ENCODE peak calls at places on chromosomes 6 and 20, in four cellular contexts. V, K, R and S are unnamed samples.
A peak's percentile ranks its signal among the peaks of the same experiment; 100 is the strongest.

GRCh38 chr6:33170176-33171095 is 21.8 kb downstream of the COL11A2 start:
- DNase-seq in V (no peak), K (no peak), R (no peak), S (no peak)

GRCh38 chr6:18122128-18123093 is at the start of gene NHLRC1:
- DNase-seq in V (no peak), R (peak; percentile 83), K (peak; percentile 84), S (peak; percentile 93)

GRCh38 chr6:4287811-4288244 is 152.5 kb upstream of the ECI2 start:
- DNase-seq in V (no peak), K (no peak), R (no peak), S (no peak)

GRCh38 chr6:90072961-90073464 is 178.7 kb downstream of the GJA10 start:
- DNase-seq in V (no peak), R (no peak), K (no peak), S (no peak)

GRCh38 chr6:167499161-167499660 is 174.3 kb downstream of the TTLL2 start:
- DNase-seq in V (no peak), K (peak; percentile 52), R (no peak), S (no peak)

GRCh38 chr20:38833857-38834164 is 28.3 kb downstream of the PPP1R16B start:
- DNase-seq in R (no peak), V (no peak), K (no peak), S (no peak)

GRCh38 chr6:134702279-134702678 is 247.6 kb downstream of the ALDH8A1 start:
- DNase-seq in V (no peak), R (no peak), K (no peak), S (no peak)

GRCh38 chr6:11710968-11711643 is 67.5 kb downstream of the ADTRP start:
- DNase-seq in V (no peak), K (no peak), R (no peak), S (no peak)

GRCh38 chr6:134873500-134874388 is 76.2 kb downstream of the ALDH8A1 start:
- DNase-seq in R (no peak), K (no peak), V (no peak), S (no peak)

GRCh38 chr6:14921170-14921569 is 324.7 kb upstream of the JARID2 start:
- DNase-seq in V (no peak), R (no peak), K (no peak), S (no peak)

GRCh38 chr20:55888655-55889054 is 116.7 kb downstream of the CBLN4 start:
- DNase-seq in K (no peak), R (no peak), V (no peak), S (no peak)

GRCh38 chr6:22596011-22596410 is 26.6 kb downstream of the HDGFL1 start:
- DNase-seq in K (no peak), R (no peak), V (no peak), S (no peak)

GRCh38 chr6:14784596-14785360 is 461.1 kb upstream of the JARID2 start:
- DNase-seq in R (peak; percentile 60), V (no peak), K (no peak), S (no peak)

GRCh38 chr6:21856844-21857243 is 263.3 kb downstream of the SOX4 start:
- DNase-seq in R (no peak), V (no peak), K (no peak), S (no peak)

GRCh38 chr6:43058511-43058910 is 723 bp downstream of the MRPL2 start:
- DNase-seq in V (no peak), R (no peak), K (no peak), S (no peak)

GRCh38 chr6:113856011-113856551 is 1.1 kb upstream of the MARCKS start:
- DNase-seq in V (no peak), K (no peak), R (no peak), S (peak; percentile 38)

GRCh38 chr6:111730835-111731234 is 125.2 kb upstream of the TRAF3IP2 start:
- DNase-seq in K (no peak), V (no peak), R (no peak), S (no peak)

GRCh38 chr6:82022614-82023102 is 224.9 kb downstream of the IBTK start:
- DNase-seq in R (no peak), V (no peak), K (peak; percentile 39), S (peak; percentile 58)

GRCh38 chr6:14635195-14635594 is 517.6 kb downstream of the CD83 start:
- DNase-seq in V (no peak), K (no peak), R (no peak), S (no peak)

GRCh38 chr6:37052027-37052628 is 46.7 kb downstream of the FGD2 start:
- DNase-seq in V (peak; percentile 69), R (peak; percentile 82), K (peak; percentile 48), S (peak; percentile 43)

GRCh38 chr6:9704989-9705388 is 709.9 kb downstream of the TFAP2A start:
- DNase-seq in K (peak; percentile 3), V (no peak), R (no peak), S (peak; percentile 10)

GRCh38 chr6:13488015-13488895 is 855 bp upstream of the GFOD1 start:
- DNase-seq in V (no peak), K (no peak), R (peak; percentile 63), S (no peak)

GRCh38 chr20:24999568-24999967 is 7.0 kb upstream of the APMAP start:
- DNase-seq in V (no peak), R (no peak), K (no peak), S (no peak)

GRCh38 chr6:111480988-111481830 is 1.8 kb downstream of the REV3L start:
- DNase-seq in V (no peak), R (no peak), K (no peak), S (no peak)

GRCh38 chr6:150068173-150068785 is 642 bp downstream of the ULBP3 start:
- DNase-seq in R (no peak), K (no peak), V (no peak), S (no peak)

GRCh38 chr20:1810926-1811620 is 84.1 kb upstream of the SIRPA start:
- DNase-seq in K (peak; percentile 61), V (no peak), R (no peak), S (no peak)

GRCh38 chr6:131400054-131400781 is 172.8 kb upstream of the ARG1 start:
- DNase-seq in R (no peak), K (peak; percentile 21), V (no peak), S (peak; percentile 13)

GRCh38 chr6:118748311-118749062 is 97.1 kb upstream of the CEP85L start:
- DNase-seq in R (peak; percentile 43), V (no peak), K (no peak), S (no peak)

GRCh38 chr6:158789115-158789917 is 29.9 kb downstream of the EZR start:
- DNase-seq in V (no peak), R (no peak), K (no peak), S (no peak)

GRCh38 chr6:41229716-41230115 is 1.6 kb downstream of the TREML4 start:
- DNase-seq in V (no peak), K (no peak), R (no peak), S (no peak)

GRCh38 chr20:12821249-12821648 is 187.5 kb upstream of the SPTLC3 start:
- DNase-seq in V (no peak), R (no peak), K (no peak), S (no peak)

GRCh38 chr20:12823742-12824141 is 185.0 kb upstream of the SPTLC3 start:
- DNase-seq in V (no peak), K (no peak), R (no peak), S (no peak)

GRCh38 chr20:12827796-12828406 is 180.9 kb upstream of the SPTLC3 start:
- DNase-seq in R (no peak), K (no peak), V (no peak), S (no peak)

GRCh38 chr20:12825180-12825579 is 183.6 kb upstream of the SPTLC3 start:
- DNase-seq in K (no peak), V (no peak), R (no peak), S (no peak)

DNA sequence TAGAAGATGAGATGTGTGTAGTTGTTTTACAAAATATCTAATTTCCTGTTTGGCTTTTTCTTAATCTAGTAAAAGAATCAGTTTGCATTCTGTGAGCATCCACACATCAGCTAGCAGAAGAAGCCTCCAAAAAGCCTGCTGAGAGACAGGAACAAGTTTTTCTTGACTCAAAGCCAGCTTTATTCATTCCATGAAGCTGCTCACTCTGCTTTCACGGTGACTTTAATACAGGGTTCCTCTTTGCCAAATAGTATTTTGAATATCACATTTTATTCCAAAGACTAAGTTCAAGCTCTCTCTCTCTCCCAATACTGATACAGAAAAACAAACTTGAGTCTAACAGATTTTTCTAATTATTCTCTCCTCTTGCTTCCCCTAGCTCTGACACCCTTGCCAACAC is 184.4 kb upstream of the SPTLC3 start:
- DNase-seq in K (no peak), V (no peak), R (no peak), S (no peak)
- TF ChIP-seq HMGXB4 in K (no peak), V (no peak), R (no peak), S (no peak)

DNA sequence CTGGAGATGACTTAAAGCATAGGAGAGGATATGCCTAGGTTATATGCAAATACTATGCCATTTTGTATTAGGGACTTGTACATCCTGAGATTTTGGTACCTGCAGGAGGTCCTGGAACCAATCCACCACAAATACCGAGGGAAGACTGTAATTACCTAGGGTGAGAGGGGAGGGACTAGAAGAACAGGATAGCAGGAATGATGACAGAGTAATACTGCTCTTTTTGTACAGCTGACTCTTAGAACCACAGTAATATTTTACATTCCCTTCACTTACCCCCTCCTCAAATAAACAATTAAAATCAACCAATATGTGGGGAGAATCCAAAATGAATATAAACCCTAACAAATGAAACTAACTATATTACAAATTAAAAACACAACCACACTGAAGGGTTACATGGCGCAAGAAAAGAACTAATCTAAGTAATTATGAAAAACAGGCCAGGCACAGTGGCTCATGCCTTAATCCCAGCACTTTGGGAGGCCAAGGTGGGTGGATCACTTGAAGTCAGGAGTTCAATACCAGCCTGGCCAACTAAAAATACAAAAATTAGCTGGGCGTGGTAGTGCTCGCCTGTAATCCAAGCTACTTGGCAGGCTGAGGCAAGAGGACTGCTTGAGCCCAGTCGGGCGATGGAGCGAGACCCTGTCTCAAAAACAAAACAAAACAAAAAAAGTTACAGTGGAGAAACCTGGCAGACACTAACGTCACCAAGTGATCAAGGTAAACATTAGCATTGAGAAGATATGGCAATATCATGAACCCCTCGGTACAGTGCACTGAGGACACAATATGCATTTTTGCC is 37.1 kb downstream of the MAP1LC3A start:
- DNase-seq in R (no peak), V (no peak), K (no peak), S (no peak)
- TF ChIP-seq HMGXB4 in R (no peak), V (no peak), K (no peak), S (no peak)

DNA sequence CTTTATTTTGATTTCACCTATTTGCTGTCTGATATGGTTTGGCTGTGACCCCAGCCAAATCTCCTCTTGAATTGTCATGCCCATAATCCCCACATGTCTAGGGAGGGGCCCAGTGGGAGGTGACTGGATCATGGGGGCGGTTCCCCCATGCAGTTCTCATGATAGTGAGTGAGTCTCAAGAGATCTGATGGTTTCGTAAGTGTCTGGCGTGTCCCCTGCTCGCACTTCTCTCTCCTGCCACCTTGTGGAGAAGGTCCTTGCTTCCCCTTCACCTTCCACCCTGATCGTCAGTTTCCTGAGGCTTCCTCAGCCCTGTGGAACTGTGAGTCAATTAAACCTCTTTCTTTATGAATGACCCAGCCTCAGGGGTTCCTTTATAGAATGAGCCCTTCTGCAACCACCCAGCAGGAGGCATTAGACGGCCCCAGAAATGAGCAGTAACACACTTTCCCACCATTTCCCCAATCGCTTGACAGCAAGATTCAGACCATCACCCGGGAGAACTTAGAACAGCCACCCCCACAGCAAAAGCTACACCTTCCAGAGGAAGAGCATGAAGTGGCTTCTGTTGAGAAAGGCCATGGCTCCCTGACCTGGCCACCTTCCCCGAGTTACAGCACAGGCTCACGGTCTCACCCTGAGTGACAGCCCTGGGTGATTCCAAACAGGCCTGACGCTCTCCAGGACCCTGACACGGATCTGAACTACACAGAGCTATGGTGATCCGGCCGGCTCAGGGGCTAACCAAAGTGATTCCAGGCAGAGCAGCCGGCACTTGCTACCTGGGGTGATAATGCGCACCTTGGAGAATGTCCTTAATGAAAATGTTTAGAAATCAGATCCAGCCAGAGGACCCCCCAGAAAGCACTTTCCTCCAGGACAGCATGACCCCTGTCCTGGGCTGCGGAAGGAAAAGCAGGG is 131.2 kb upstream of the CDH4 start:
- DNase-seq in K (peak; percentile 67), R (peak; percentile 61), V (no peak), S (peak; percentile 92)
- TF ChIP-seq HMGXB4 in K (no peak), R (no peak), V (no peak), S (no peak)

GRCh38 chr6:141922898-141923297 is 209.8 kb upstream of the GJE1 start:
- DNase-seq in K (no peak), R (no peak), V (no peak), S (no peak)

GRCh38 chr6:141925001-141925400 is 207.7 kb upstream of the GJE1 start:
- DNase-seq in R (no peak), V (no peak), K (no peak), S (no peak)
- TF ChIP-seq HMGXB4 in R (no peak), V (no peak), K (no peak), S (no peak)